ENCODE peak calls at places on chromosome 11, in six cellular contexts. O is amniotic stem cell, S is naive B cell, M is NCI-H69, A is HuH-7.5, Z is body of pancreas. W is an unnamed sample.

GRCh38 chr11:69337211-69337721 is 43.3 kb downstream of the MYEOV start:
- DNase-seq in O (no peak), S (peak; percentile 32), M (peak; percentile 43), A (peak; percentile 50), Z (peak; percentile 88), W (no peak)

GRCh38 chr11:133133053-133133452 is 399.2 kb downstream of the OPCML start:
- DNase-seq in O (no peak), S (no peak), M (no peak), A (no peak), Z (no peak), W (no peak)

GRCh38 chr11:1326435-1327063 is 17.1 kb upstream of the TOLLIP start:
- DNase-seq in O (no peak), S (no peak), M (peak; percentile 31), A (no peak), Z (no peak), W (no peak)

GRCh38 chr11:122038543-122038942 is 77.5 kb downstream of the BLID start:
- DNase-seq in O (no peak), S (no peak), M (no peak), A (peak; percentile 1), Z (no peak), W (no peak)

GRCh38 chr11:117631336-117632090 is 165.5 kb downstream of the DSCAML1 start:
- DNase-seq in O (no peak), S (no peak), M (no peak), A (no peak), Z (no peak), W (no peak)

GRCh38 chr11:120180571-120181445 is 30.0 kb upstream of the OAF start:
- DNase-seq in O (no peak), S (no peak), M (no peak), A (no peak), Z (no peak), W (no peak)

GRCh38 chr11:111909378-111909777 is 2.2 kb downstream of the CRYAB start:
- DNase-seq in O (no peak), S (no peak), M (no peak), A (no peak), Z (no peak), W (no peak)

GRCh38 chr11:18321622-18321990 is 334 bp downstream of the HPS5 start:
- DNase-seq in O (no peak), S (no peak), M (no peak), A (no peak), Z (no peak), W (peak; percentile 35)

GRCh38 chr11:30990625-30991348 is 378.8 kb downstream of the DCDC1 start:
- DNase-seq in O (no peak), S (no peak), M (peak; percentile 93), A (no peak), Z (peak; percentile 6), W (no peak)

GRCh38 chr11:34997872-34998548 is 81.6 kb downstream of the PDHX start:
- DNase-seq in O (no peak), S (peak; percentile 39), M (peak; percentile 32), A (no peak), Z (no peak), W (peak; percentile 21)

GRCh38 chr11:73164803-73165542 is 22.9 kb upstream of the FCHSD2 start:
- DNase-seq in O (no peak), S (no peak), M (no peak), A (no peak), Z (no peak), W (no peak)

GRCh38 chr11:85269109-85269508 is 358.0 kb downstream of the DLG2 start:
- DNase-seq in O (no peak), S (no peak), M (no peak), A (no peak), Z (no peak), W (no peak)

GRCh38 chr11:128235446-128235845 is 351.9 kb downstream of the ETS1 start:
- DNase-seq in O (no peak), S (no peak), M (peak; percentile 27), A (no peak), Z (no peak), W (no peak)

GRCh38 chr11:61777234-61778090 is 14.9 kb downstream of the TMEM258 start:
- DNase-seq in O (no peak), S (peak; percentile 50), M (peak; percentile 66), A (no peak), Z (peak; percentile 86), W (no peak)

GRCh38 chr11:126140932-126141291 is 70.5 kb downstream of the RPUSD4 start:
- DNase-seq in O (no peak), S (no peak), M (peak; percentile 73), A (no peak), Z (peak; percentile 61), W (no peak)

GRCh38 chr11:18705651-18706281 is 7.2 kb downstream of the TMEM86A start:
- DNase-seq in O (no peak), S (peak; percentile 13), M (peak; percentile 35), A (no peak), Z (peak; percentile 54), W (no peak)

GRCh38 chr11:61609970-61610347 is 29.1 kb upstream of the SYT7 start:
- DNase-seq in O (no peak), S (no peak), M (peak; percentile 75), A (peak; percentile 72), Z (peak; percentile 57), W (no peak)

GRCh38 chr11:128610765-128611617 is 23.6 kb upstream of the ETS1 start:
- DNase-seq in O (no peak), S (peak; percentile 96), M (no peak), A (no peak), Z (no peak), W (peak; percentile 75)

GRCh38 chr11:38791346-38791961 is 2193.4 kb upstream of the RAG2 start:
- DNase-seq in O (peak; percentile 83), S (peak; percentile 2), M (peak; percentile 89), A (peak; percentile 34), Z (peak; percentile 34), W (peak; percentile 43)

GRCh38 chr11:79762271-79762935 is 321.6 kb upstream of the TENM4 start:
- DNase-seq in O (no peak), S (no peak), M (peak; percentile 26), A (no peak), Z (no peak), W (no peak)

GRCh38 chr11:6152126-6152525 is 18.0 kb downstream of the OR52B2 start:
- DNase-seq in O (no peak), S (no peak), M (no peak), A (no peak), Z (no peak), W (no peak)

GRCh38 chr11:107858217-107859070 is at the start of gene SLC35F2:
- DNase-seq in O (no peak), S (peak; percentile 83), M (peak; percentile 95), A (no peak), Z (peak; percentile 72), W (peak; percentile 89)

GRCh38 chr11:6315811-6316425 is 4.4 kb downstream of the CAVIN3 start:
- DNase-seq in O (peak; percentile 19), S (peak; percentile 1), M (peak; percentile 77), A (peak; percentile 82), Z (peak; percentile 72), W (peak; percentile 22)

GRCh38 chr11:13120691-13121090 is 111.6 kb downstream of the RASSF10 start:
- DNase-seq in O (peak; percentile 19), S (no peak), M (peak; percentile 22), A (no peak), Z (no peak), W (no peak)